ENCODE peak calls at places on chromosome 5, in four cellular contexts. J is HepG2, N is H1, F is K562. Z is an unnamed sample.

GRCh38 chr5:68682400-68683152 is 411.2 kb upstream of the SLC30A5 start:
- DNase-seq in J (no peak), F (no peak), N (no peak), Z (no peak)

GRCh38 chr5:163889369-163889768 is 383.9 kb downstream of the MAT2B start:
- DNase-seq in J (no peak), F (no peak), N (no peak), Z (no peak)

GRCh38 chr5:157088342-157088990 is 20.4 kb downstream of the HAVCR2 start:
- DNase-seq in F (no peak), J (no peak), N (no peak), Z (no peak)

GRCh38 chr5:116759860-116760644 is 185.4 kb upstream of the SEMA6A start:
- DNase-seq in F (no peak), N (no peak), J (peak), Z (no peak)

GRCh38 chr5:13278148-13278547 is 666.3 kb downstream of the DNAH5 start:
- DNase-seq in N (no peak), F (peak), J (no peak), Z (no peak)

GRCh38 chr5:41368158-41368557 is 142.2 kb downstream of the PLCXD3 start:
- DNase-seq in N (no peak), F (no peak), J (no peak), Z (no peak)

GRCh38 chr5:176529824-176530195 is 7.4 kb downstream of the RNF44 start:
- DNase-seq in F (no peak), N (no peak), J (no peak), Z (no peak)

GRCh38 chr5:2335727-2336515 is 415.6 kb downstream of the IRX2 start:
- DNase-seq in J (no peak), N (no peak), F (no peak), Z (no peak)

GRCh38 chr5:39891376-39891775 is 466.6 kb upstream of the DAB2 start:
- DNase-seq in N (no peak), F (no peak), J (no peak), Z (no peak)

GRCh38 chr5:122142480-122142879 is 13.1 kb downstream of the ZNF474 start:
- DNase-seq in F (no peak), J (no peak), N (no peak), Z (no peak)

GRCh38 chr5:95172659-95173058 is 112.2 kb downstream of the MCTP1 start:
- DNase-seq in F (no peak), J (no peak), N (no peak), Z (no peak)

GRCh38 chr5:378976-379742 is 57.6 kb downstream of the AHRR start:
- DNase-seq in N (no peak), J (no peak), F (no peak), Z (peak)

GRCh38 chr5:160082589-160082988 is 36.7 kb downstream of the PWWP2A start:
- DNase-seq in N (no peak), J (no peak), F (no peak), Z (no peak)

GRCh38 chr5:72353046-72353445 is 32.9 kb downstream of the PTCD2 start:
- DNase-seq in N (no peak), F (no peak), J (no peak), Z (no peak)

GRCh38 chr5:111259636-111260035 is 35.5 kb downstream of the CAMK4 start:
- DNase-seq in N (no peak), J (no peak), F (no peak), Z (no peak)

GRCh38 chr5:172910828-172911627 is 48.2 kb upstream of the RPL26L1 start:
- DNase-seq in F (peak), J (peak), N (peak), Z (peak)

GRCh38 chr5:23820764-23821471 is 313.5 kb downstream of the PRDM9 start:
- DNase-seq in N (no peak), J (no peak), F (no peak), Z (no peak)

GRCh38 chr5:67209141-67209771 is 12.7 kb upstream of the CD180 start:
- DNase-seq in N (peak), J (peak), F (peak), Z (no peak)

GRCh38 chr5:41433552-41434181 is 76.7 kb downstream of the PLCXD3 start:
- DNase-seq in N (peak), F (no peak), J (no peak), Z (no peak)

GRCh38 chr5:89735108-89735507 is 674.4 kb downstream of the CETN3 start:
- DNase-seq in J (no peak), N (no peak), F (no peak), Z (no peak)

GRCh38 chr5:100900796-100901731 is 2.0 kb downstream of the ST8SIA4 start:
- DNase-seq in J (no peak), F (no peak), N (peak), Z (peak)
- TF ChIP-seq GABPA in J (no peak), F (no peak), N (no peak), Z (peak)

DNA sequence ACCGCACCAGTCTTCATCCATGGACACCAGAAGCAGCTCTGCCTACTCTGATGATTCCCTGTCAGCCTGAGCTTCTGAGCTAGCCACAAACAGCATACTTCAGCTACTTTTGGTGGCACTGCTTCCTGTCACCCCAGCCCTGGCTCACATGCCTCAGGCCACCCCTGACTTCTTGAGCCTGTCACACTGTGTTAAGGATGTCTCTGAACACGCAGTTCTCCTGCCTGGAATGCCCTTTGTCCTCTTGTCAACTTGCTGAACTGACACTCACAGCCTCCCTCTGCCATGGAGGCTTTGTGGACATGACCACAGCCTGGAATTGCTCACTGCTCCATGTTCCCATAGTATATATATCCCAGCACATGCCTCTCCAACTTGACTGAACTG is 7.2 kb downstream of the MACROH2A1 start:
- DNase-seq in N (no peak), J (no peak), F (no peak), Z (no peak)
- TF ChIP-seq BRCA1 in N (no peak), J (no peak), F (no peak), Z (no peak)

DNA sequence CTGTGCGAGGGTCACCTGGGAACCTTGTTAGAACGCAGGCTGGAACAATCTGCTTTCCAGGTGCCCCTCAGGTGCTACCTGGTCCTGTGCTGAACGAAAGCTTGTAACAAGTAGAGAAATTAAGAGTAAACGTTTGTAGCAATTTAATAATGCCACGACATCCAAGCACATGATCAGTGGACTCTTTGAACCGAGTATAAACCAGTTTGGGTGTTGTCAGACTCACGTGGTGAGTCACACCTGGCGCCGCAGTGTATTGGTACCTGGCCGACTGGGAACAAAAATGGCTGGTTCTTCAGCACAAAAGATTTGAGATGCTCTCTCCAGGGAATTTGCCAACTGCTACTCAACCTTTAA is 913 bp upstream of the MYO10 start:
- DNase-seq in J (no peak), F (no peak), N (no peak), Z (no peak)
- TF ChIP-seq SRF in J (no peak), F (no peak), N (no peak), Z (no peak)

DNA sequence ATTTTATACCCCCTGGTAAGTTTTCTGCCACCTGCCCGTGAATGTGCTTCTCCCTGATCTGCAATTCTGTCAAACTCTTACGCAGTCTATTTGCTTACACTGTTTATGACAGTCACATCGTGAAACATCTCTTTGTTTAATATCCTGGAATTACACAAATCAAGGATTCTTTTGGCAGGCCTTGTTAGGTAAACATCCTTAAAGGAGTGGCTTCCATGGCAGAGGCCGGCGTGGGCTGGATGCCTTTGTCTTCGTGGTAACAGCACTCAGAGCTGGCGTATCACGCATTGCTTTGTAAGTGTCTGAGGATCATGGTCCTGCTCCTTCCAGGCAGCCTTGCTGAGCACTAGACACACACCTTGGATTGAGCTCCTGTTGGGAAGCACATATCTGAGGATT is 145.7 kb downstream of the IRX1 start:
- DNase-seq in F (no peak), J (no peak), N (no peak), Z (no peak)
- TF ChIP-seq GABPA in F (no peak), J (no peak), N (no peak), Z (no peak)

DNA sequence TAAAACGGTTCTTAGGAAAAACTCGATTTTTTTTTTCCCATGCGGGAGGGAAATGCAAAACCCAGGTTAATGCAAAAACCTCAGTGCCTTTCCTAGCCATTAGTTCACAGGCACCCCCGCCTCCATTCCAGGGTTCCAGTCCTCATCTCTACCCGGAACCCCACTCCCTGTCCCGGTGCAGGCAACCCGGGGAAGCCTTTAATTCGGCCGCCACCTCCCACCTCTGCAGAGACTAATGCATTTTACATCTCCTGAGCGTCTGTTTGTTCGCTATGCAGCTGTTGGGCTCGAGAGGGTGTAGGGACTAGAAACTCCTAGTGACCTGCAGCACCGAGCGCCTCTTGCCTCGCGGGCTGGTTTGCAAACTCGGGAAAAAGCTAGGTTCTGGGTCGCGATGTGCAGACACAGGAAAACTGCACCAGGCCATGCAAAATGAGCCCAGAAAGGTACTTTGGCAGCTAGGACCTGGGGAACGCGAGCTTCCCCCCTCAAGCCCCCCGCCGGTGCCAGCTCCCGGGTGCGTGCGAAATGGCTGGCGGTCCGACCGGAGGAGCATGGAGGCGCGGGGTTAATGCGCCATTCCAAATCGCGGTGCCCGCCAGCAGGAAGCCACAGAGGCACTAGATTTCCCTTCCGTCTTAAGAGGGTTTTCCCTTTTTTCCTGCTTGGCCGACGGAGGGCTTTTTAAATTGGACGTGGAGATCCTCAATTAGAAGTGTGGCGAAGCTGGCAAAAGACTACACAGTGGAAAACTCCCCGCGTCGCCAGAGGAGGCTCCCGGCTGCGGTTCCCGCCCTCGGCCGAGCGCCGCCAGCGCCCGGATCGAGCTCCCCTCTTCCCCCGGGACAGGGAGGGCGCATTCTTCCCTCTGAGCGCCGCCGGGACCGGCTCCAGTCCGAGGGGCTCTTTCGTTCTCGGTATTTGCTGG is 3.4 kb downstream of the GDNF start:
- DNase-seq in F (no peak), N (peak), J (no peak), Z (no peak)
- TF ChIP-seq BRCA1 in F (no peak), N (no peak), J (no peak), Z (no peak)

GRCh38 chr5:102922839-102923477 is 167.9 kb downstream of the PAM start:
- DNase-seq in F (no peak), J (no peak), N (no peak), Z (no peak)
- TF ChIP-seq SRF in F (no peak), J (no peak), N (no peak), Z (no peak)

Z was measured in GM12878.